ENCODE peak calls at places on chromosomes 2 and 18, in nine cellular contexts. Y is mammary epithelial cell, A is uterus, C is Panc1, M is endodermal cell, U is GM23248, J is neural progenitor cell, D is psoas muscle, I is BE2C. R is an unnamed sample. For H3K9me3, the result is how much of the 10 kb centered on the place peaks cover.

GRCh38 chr2:209331291-209331844 is 92.5 kb upstream of the MAP2 start:
- DNase-seq in Y (peak), A (no peak), C (peak), M (peak), U (peak), J (peak), D (no peak), I (peak), R (peak)

GRCh38 chr18:51195602-51196115 is 1.8 kb downstream of the MEX3C start:
- DNase-seq in Y (peak), A (no peak), C (no peak), M (peak), U (peak), J (peak), D (no peak), I (peak), R (peak)

GRCh38 chr2:153510996-153511395 is 32.4 kb upstream of the RPRM start:
- DNase-seq in Y (no peak), A (no peak), C (no peak), M (no peak), U (no peak), J (no peak), D (no peak), I (no peak), R (no peak)

GRCh38 chr2:16012626-16013501 is 72.5 kb downstream of the MYCN start:
- DNase-seq in Y (peak), A (no peak), C (no peak), M (peak), U (no peak), J (peak), D (no peak), I (no peak), R (no peak)

GRCh38 chr2:176001281-176001902 is 675 bp downstream of the LNPK start:
- DNase-seq in Y (peak), A (no peak), C (no peak), M (peak), U (peak), J (peak), D (peak), I (peak), R (peak)

GRCh38 chr18:49725809-49726514 is 87.4 kb downstream of the ACAA2 start:
- DNase-seq in Y (peak), A (peak), C (no peak), M (peak), U (peak), J (peak), D (peak), I (peak), R (peak)

GRCh38 chr18:23163786-23164583 is 28.7 kb downstream of the CABLES1 start:
- DNase-seq in Y (no peak), A (no peak), C (no peak), M (peak), U (no peak), J (no peak), D (no peak), I (no peak), R (no peak)

GRCh38 chr2:231900975-231901374 is 25.2 kb downstream of the NPPC start:
- DNase-seq in Y (no peak), A (no peak), C (no peak), M (peak), U (no peak), J (peak), D (no peak), I (no peak), R (no peak)

GRCh38 chr2:113278073-113278811 is 479 bp downstream of the PAX8 start:
- DNase-seq in Y (no peak), A (no peak), C (no peak), M (peak), U (no peak), J (peak), D (no peak), I (no peak), R (no peak)

GRCh38 chr2:127523269-127523930 is 2.9 kb downstream of the IWS1 start:
- DNase-seq in Y (no peak), A (no peak), C (no peak), M (no peak), U (no peak), J (no peak), D (no peak), I (no peak), R (no peak)

GRCh38 chr18:21457179-21457535 is 143.3 kb downstream of the ESCO1 start:
- DNase-seq in Y (no peak), A (no peak), C (no peak), M (no peak), U (peak), J (no peak), D (no peak), I (no peak), R (no peak)

GRCh38 chr2:128374001-128374710 is 55.5 kb upstream of the HS6ST1 start:
- DNase-seq in Y (peak), A (peak), C (no peak), M (no peak), U (peak), J (no peak), D (no peak), I (no peak), R (peak)

GRCh38 chr2:1051585-1051984 is 100.9 kb downstream of the SNTG2 start:
- DNase-seq in Y (no peak), A (no peak), C (no peak), M (no peak), U (no peak), J (no peak), D (no peak), I (no peak), R (no peak)

GRCh38 chr2:126449677-126450076 is 206.3 kb upstream of the GYPC start:
- DNase-seq in Y (no peak), A (no peak), C (no peak), M (no peak), U (no peak), J (no peak), D (no peak), I (no peak), R (no peak)

GRCh38 chr2:134269986-134270735 is 16.3 kb downstream of the MGAT5 start:
- DNase-seq in Y (no peak), A (no peak), C (no peak), M (no peak), U (no peak), J (no peak), D (no peak), I (no peak), R (no peak)

GRCh38 chr18:41266214-41266613 is 688.8 kb upstream of the PIK3C3 start:
- DNase-seq in Y (no peak), A (no peak), C (no peak), M (no peak), U (no peak), J (no peak), D (no peak), I (no peak), R (no peak)

GRCh38 chr2:8676191-8676914 is 5.5 kb upstream of the ID2 start:
- DNase-seq in Y (no peak), A (peak), C (no peak), M (peak), U (peak), J (peak), D (peak), I (no peak), R (no peak)

GRCh38 chr2:237361194-237361986 is 52.6 kb downstream of the COL6A3 start:
- DNase-seq in Y (no peak), A (no peak), C (no peak), M (no peak), U (peak), J (no peak), D (no peak), I (no peak), R (no peak)

GRCh38 chr2:41853427-41854191 is 194.2 kb upstream of the PKDCC start:
- DNase-seq in Y (peak), A (peak), C (no peak), M (peak), U (peak), J (peak), D (no peak), I (peak), R (peak)

GRCh38 chr2:219527076-219527394 is 12.8 kb downstream of the ASIC4 start:
- DNase-seq in Y (no peak), A (no peak), C (no peak), M (no peak), U (no peak), J (no peak), D (no peak), I (peak), R (no peak)

GRCh38 chr2:96888082-96889011 is 18.5 kb upstream of the SEMA4C start:
- DNase-seq in Y (peak), A (no peak), C (no peak), M (no peak), U (no peak), J (no peak), D (no peak), I (no peak), R (peak)

GRCh38 chr2:120864981-120865380 is 129.3 kb downstream of the GLI2 start:
- DNase-seq in Y (no peak), A (no peak), C (no peak), M (peak), U (peak), J (no peak), D (no peak), I (no peak), R (no peak)

GRCh38 chr2:192250961-192251360 is 56.2 kb upstream of the TMEFF2 start:
- DNase-seq in Y (no peak), A (no peak), C (no peak), M (no peak), U (no peak), J (no peak), D (no peak), I (no peak), R (no peak)

GRCh38 chr2:120765911-120766757 is 30.5 kb downstream of the GLI2 start:
- DNase-seq in Y (no peak), A (peak), C (no peak), M (peak), U (peak), J (peak), D (peak), I (no peak), R (peak)

DNA sequence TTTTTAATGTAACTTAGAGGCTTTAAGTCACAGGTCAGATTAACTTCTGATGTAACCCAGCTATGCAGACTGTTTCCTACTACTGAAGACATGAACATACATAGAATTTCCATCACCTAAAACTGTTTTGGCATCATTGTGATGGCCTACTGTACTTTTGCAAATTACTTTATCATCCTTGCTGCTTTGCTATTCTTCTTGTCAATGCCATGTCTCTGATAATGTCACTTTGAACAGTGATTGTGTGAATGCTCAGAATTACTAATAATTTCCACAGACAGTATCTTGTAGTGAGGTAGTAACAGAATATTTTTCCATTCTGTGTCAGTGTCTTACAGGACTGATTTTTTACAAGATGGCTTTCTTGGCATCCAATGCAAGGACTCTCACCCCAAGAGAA is 663.5 kb downstream of the DPP10 start:
- DNase-seq in Y (no peak), A (no peak), C (no peak), M (no peak), U (no peak), J (no peak), D (no peak), I (no peak), R (no peak)
- H3K9me3 ChIP-seq in Y (under half), A (under half), C (under half), M (under half), U (under half), J (under half), D (under half), I (under half), R (under half)

GRCh38 chr2:229154381-229154780 is 116.7 kb downstream of the PID1 start:
- DNase-seq in Y (no peak), A (no peak), C (no peak), M (no peak), U (peak), J (no peak), D (no peak), I (no peak), R (peak)
- H3K9me3 ChIP-seq in Y (under half), A (under half), C (under half), M (under half), U (under half), J (under half), D (under half), I (under half), R (under half)

DNA sequence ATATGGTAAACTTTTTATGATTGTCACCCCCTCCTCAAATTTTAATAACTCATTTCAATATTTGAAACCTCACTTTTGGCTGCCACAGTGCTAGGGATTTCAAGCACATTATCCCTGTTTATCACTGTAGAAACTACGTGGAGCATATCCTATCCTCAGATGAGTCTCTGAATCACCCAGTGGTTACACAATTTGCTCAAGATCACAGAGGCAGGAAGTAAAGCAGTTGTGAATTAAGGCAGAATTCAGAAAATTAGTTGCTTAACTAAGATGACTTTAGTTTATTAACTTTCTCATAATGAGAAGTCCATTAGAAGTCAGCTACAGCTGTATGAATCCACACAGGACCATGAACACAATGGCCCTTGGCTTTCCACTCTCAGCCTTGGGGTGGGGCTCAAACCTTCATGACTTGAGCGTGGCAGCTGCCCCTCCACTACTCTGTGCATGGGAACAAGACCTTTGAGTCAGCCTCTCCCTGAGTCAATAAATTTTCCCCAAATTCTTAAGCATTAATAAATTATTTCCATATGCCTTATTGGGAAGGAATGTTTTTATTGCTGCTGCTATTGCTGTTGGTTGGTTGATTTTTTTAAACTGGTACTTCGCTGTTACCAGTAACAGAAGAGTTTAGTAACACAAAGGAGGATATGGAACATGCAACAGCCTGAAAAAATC is 369.0 kb downstream of the CBLN2 start:
- DNase-seq in Y (no peak), A (no peak), C (no peak), M (no peak), U (no peak), J (no peak), D (no peak), I (no peak), R (no peak)
- H3K9me3 ChIP-seq in Y (under half), A (under half), C (under half), M (under half), U (under half), J (under half), D (under half), I (under half), R (under half)

GRCh38 chr2:240525802-240526201 is 32.0 kb downstream of the ANKMY1 start:
- DNase-seq in Y (no peak), A (no peak), C (no peak), M (peak), U (no peak), J (no peak), D (no peak), I (no peak), R (no peak)
- H3K9me3 ChIP-seq in Y (under half), A (under half), C (under half), M (under half), U (under half), J (under half), D (under half), I (under half), R (under half)

GRCh38 chr2:95014126-95014708 is 11.3 kb upstream of the MAL start:
- DNase-seq in Y (no peak), A (no peak), C (no peak), M (no peak), U (no peak), J (no peak), D (no peak), I (no peak), R (no peak)

GRCh38 chr2:95017308-95017630 is 8.2 kb upstream of the MAL start:
- DNase-seq in Y (no peak), A (no peak), C (no peak), M (no peak), U (no peak), J (no peak), D (no peak), I (no peak), R (no peak)

GRCh38 chr2:95013726-95014125 is 11.8 kb upstream of the MAL start:
- DNase-seq in Y (no peak), A (no peak), C (no peak), M (no peak), U (no peak), J (no peak), D (no peak), I (no peak), R (no peak)

GRCh38 chr2:95016616-95017307 is 8.7 kb upstream of the MAL start:
- DNase-seq in Y (no peak), A (no peak), C (no peak), M (no peak), U (no peak), J (no peak), D (no peak), I (no peak), R (no peak)

DNA sequence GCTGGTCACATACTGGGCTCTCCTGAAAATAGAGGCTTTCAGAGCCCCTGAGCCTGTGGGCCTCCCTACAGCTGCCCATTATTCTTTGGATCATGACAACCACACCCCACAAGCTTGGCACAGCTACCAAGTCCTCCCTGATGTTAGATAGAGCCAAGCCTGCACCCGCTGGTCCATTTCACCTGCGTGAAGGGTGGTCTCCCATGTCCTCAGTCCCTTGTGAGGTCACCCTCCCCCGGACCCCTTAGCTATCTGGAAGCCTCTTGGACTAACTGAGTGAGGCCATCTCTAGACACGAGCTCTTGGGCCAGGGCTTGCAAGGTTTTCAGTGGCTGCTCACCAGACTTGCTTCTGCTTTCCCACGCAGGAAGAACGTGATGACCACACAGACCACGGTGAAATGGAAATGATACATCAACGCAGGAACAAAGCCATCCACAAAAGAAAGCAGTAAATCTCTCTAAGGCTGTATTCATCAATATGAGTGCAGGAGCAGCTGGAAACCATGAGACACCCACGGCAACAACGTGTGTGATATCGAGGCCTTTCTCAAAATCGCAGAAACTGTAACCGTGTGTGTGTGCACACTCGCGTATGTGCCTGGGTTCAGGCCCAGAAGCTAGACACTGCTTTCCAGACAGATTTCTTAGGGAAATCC is 10.1 kb upstream of the MAL start:
- DNase-seq in Y (no peak), A (no peak), C (no peak), M (no peak), U (peak), J (no peak), D (no peak), I (no peak), R (no peak)
- H3K9me3 ChIP-seq in Y (under half), A (under half), C (under half), M (under half), U (under half), J (under half), D (under half), I (under half), R (under half)